ENCODE peak calls at places on chromosomes 3 and 15, in four cellular contexts. G, U, D and C are unnamed samples.

GRCh38 chr15:93047621-93048425 is 41.2 kb downstream of the RGMA start:
- DNase-seq in G (no peak), U (no peak), D (no peak), C (no peak)

GRCh38 chr15:65212097-65212496 is 824 bp upstream of the CILP start:
- DNase-seq in U (no peak), G (no peak), D (peak), C (no peak)

GRCh38 chr15:70854669-70854976 is 666 bp upstream of the LARP6 start:
- DNase-seq in D (no peak), G (peak), U (peak), C (peak)

GRCh38 chr3:19202303-19202702 is 54.0 kb downstream of the KCNH8 start:
- DNase-seq in U (no peak), D (no peak), G (no peak), C (no peak)

GRCh38 chr3:133460809-133461208 is 61.0 kb downstream of the BFSP2 start:
- DNase-seq in G (no peak), U (no peak), D (no peak), C (no peak)

GRCh38 chr3:122082357-122082756 is 27.2 kb downstream of the CD86 start:
- DNase-seq in U (no peak), D (no peak), G (no peak), C (no peak)

GRCh38 chr3:118501152-118501551 is 533.5 kb downstream of the IGSF11 start:
- DNase-seq in D (no peak), U (no peak), G (peak), C (no peak)

GRCh38 chr3:12947504-12948369 is 106.4 kb upstream of the RPL32 start:
- DNase-seq in G (peak), U (peak), D (no peak), C (peak)

GRCh38 chr3:10756546-10756945 is 59.5 kb upstream of the SLC6A11 start:
- DNase-seq in G (no peak), U (no peak), D (no peak), C (no peak)

GRCh38 chr3:140092883-140093536 is 158.0 kb downstream of the CLSTN2 start:
- DNase-seq in G (no peak), U (no peak), D (peak), C (no peak)

GRCh38 chr3:87335931-87336330 is 59.5 kb upstream of the POU1F1 start:
- DNase-seq in G (no peak), U (no peak), D (no peak), C (no peak)

DNA sequence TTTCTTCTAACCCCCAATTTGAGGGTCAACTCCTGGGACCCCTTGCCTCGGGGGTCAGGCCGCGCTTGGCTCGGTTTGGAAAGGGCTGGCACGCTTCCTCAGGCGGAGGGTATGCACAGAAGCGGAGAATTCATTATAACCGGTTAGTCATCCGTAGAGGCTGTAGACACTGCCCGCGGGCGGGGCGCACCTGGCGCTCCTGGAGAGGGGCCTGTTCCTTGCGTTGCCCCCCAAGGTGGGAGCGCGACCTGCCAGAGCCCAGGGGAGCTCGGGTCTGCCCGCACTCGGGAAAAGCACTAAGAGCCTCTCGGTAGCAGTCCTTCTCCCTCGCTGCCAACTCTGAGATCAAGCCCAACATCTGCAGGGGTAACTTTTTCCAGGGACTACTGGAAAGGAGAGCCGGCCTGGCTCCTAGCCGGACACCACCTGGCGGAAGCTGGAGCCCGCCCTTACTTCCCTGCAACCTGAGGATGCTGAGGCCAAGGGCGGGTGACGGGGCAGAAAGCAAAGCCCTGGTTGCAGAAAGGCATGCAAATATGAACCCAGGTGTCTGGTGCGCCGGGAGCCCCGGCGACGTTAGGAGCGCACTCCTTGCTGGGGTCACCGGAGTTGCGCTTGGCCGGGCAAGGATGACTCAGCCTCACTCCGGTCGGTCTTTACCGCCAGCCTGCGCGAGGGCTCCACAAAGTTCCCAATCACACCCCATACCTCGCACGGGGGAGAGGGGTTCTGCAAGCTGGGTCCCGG is 1.5 kb upstream of the CACNA2D3 start:
- DNase-seq in D (peak), U (no peak), G (no peak), C (no peak)
- TF ChIP-seq CTCF in D (no peak), U (no peak), G (no peak), C (no peak)

GRCh38 chr3:53160335-53160659 is 712 bp upstream of the PRKCD start:
- DNase-seq in U (no peak), G (no peak), D (no peak), C (no peak)

GRCh38 chr3:53160660-53161344 is at the start of gene PRKCD:
- DNase-seq in G (peak), D (peak), U (peak), C (peak)

GRCh38 chr3:53158700-53159414 is 2.2 kb upstream of the PRKCD start:
- DNase-seq in G (no peak), U (no peak), D (no peak), C (no peak)

GRCh38 chr3:53157974-53158580 is 2.9 kb upstream of the PRKCD start:
- DNase-seq in G (no peak), U (no peak), D (no peak), C (no peak)

GRCh38 chr3:53159415-53160135 is 1.4 kb upstream of the PRKCD start:
- DNase-seq in G (no peak), U (no peak), D (no peak), C (no peak)
- H3K4me3 ChIP-seq in G (no peak), U (no peak), D (no peak), C (no peak)

GRCh38 chr3:180601688-180602666 is at the start of gene TTC14:
- DNase-seq in G (peak), D (peak), U (peak), C (peak)
- TF ChIP-seq CTCF in G (no peak), D (peak), U (no peak), C (no peak)

GRCh38 chr3:126523745-126524428 is at the start of gene CHST13:
- DNase-seq in D (peak), G (no peak), U (peak), C (peak)
- H3K4me3 ChIP-seq in D (peak), G (peak), U (peak), C (peak)

DNA sequence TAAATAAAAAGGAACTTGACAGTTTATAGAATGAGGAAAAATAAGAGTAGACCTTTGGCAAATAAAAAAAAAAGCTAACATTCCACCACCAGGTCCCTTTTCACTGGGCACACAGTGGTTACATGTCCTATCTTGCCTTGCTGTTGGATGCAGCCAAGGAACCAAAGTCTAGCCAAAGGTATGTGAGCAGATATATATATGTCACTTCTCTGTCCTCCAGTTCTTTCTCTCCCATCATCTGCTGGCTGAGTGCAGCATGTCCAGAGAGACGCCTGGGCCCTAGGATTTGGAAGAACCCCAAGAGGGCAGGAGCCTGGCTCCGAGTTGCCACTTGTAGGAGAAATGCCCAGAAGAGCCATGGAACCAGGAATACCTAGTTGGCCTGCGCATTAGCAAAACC is 104.7 kb downstream of the SERPINI1 start:
- DNase-seq in D (no peak), G (no peak), U (no peak), C (no peak)
- TF ChIP-seq CTCF in D (no peak), G (no peak), U (no peak), C (no peak)

DNA sequence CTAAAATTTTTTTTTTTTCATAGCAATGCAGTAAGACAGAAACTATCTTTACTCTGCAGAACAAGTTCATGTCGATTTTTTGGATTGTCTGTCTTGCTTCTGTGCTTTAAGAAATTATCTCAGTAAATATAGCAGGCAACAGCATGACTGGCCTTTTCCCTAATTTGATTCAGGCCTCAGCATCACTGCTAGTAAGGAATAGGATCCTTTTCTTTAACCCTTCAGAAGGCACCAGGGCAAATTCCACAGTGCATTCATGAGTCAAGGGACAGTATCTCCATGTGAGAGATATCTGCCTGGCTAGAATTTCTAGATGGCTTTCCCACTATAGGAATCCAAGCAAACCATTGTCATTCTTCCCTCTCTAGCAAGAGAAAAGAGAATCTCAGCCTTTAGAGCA is 71.4 kb downstream of the TIPARP start:
- DNase-seq in G (no peak), U (no peak), D (no peak), C (peak)
- H3K4me3 ChIP-seq in G (no peak), U (no peak), D (no peak), C (no peak)

DNA sequence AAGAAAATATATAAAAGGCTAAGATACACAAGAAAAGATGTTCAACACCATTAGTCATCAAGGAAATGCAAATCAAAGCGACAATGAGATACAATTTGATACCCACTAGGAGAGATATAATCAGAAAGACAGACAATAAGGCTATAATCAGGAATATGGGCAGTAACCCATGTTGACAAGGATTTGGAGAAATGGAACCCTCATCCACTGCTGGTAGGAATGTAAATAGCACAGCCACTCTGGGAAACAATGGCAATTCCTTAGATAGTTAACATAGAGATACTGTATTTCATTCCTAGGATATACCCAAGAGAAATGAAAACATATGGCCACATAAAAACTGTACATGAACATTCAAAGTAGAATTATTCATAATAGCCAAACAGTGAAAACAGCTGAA is 18.3 kb upstream of the COL8A1 start:
- DNase-seq in G (no peak), U (no peak), D (no peak), C (no peak)
- TF ChIP-seq CTCF in G (no peak), U (peak), D (no peak), C (no peak)

DNA sequence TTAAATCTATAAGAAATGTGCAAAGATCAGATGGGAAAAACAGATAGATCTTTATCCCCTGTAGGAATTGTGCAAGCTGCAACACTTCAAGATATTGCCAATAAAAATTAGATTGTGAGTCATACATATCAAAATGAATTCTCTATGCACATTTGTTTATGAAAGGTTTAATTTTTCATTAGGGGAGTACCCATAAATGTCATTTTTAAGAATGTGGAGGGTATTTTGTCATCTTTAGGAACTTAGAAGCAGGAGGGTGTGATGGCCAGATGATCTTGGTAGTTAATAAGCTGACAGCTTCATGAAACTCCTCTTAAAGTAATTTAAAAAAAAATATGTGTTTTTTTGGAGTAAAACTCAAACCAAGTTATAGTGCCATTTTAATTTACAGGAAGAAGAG is 3.0 kb downstream of the PIAS1 start:
- DNase-seq in D (no peak), G (no peak), U (no peak), C (no peak)
- H3K4me3 ChIP-seq in D (no peak), G (no peak), U (no peak), C (no peak)

GRCh38 chr15:74240002-74240568 is 4.0 kb downstream of the CCDC33 start:
- DNase-seq in G (peak), U (peak), D (no peak), C (peak)
- TF ChIP-seq CTCF in G (peak), U (peak), D (peak), C (peak)

GRCh38 chr15:63501256-63502089 is 2.9 kb upstream of the USP3 start:
- DNase-seq in U (peak), G (peak), D (no peak), C (peak)

GRCh38 chr15:63498815-63499549 is 5.4 kb upstream of the USP3 start:
- DNase-seq in U (no peak), D (no peak), G (no peak), C (no peak)

GRCh38 chr15:63502137-63502801 is 2.1 kb upstream of the USP3 start:
- DNase-seq in D (no peak), G (no peak), U (peak), C (peak)

GRCh38 chr15:63499611-63500010 is 4.8 kb upstream of the USP3 start:
- DNase-seq in D (no peak), U (no peak), G (no peak), C (no peak)

DNA sequence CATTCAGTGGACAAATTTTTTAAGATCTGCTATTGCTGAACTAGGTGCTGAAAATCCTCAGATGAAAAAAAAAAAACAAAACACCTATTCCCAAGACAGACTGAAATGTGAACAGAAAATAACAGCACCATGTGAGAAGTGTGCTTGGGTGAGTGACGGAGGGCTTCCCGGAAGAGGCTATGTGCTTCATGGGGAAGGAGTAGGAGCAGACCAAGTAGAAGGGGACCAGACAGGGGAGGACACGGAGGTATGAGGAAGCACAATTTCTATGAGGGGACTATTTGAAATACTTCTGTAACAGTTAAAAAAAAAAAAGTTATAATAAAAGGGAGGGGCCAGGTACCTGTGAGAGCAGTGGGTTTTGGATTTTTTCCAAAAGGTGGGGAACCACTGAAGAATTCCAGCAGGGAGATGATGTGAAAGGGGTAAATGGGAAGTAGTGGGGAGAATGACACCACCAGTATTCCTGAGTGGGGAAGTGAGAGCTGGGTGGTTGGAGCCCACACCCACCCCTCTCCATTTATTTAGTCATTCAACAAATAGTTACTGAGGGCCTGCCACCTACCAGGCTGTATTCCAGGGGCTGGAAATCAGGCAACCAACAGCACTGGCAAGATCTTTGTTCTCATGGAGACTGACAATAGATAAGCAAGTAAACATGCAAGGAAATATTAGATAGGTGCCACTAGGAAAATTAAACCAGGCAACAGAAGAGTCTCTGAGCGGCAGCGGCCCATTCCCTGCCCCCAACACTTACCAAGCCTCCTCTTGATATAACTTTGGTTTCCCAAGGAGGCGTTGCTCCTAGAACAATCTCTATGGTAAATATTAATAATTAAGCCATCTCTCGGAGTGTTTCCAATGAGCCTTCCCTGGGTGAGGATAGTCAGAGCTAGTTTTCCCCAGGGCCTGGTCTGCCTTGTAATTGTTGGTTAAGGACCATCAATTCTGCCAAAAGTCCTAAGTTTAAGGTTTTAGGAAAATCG is 3.8 kb upstream of the USP3 start:
- DNase-seq in G (no peak), U (no peak), D (no peak), C (no peak)
- H3K4me3 ChIP-seq in G (peak), U (peak), D (no peak), C (peak)